ENCODE peak calls at places on chromosomes 16 and 17, in six cellular contexts. X, P, G, E, J and W are unnamed samples.

GRCh38 chr17:16820161-16820877 is 130.3 kb downstream of the CCDC144A start:
- DNase-seq in J (peak), P (no peak), E (no peak), X (no peak), G (no peak), W (no peak)

GRCh38 chr16:76583995-76584394 is 306.8 kb downstream of the CNTNAP4 start:
- DNase-seq in J (no peak), E (no peak), P (no peak), X (no peak), G (no peak), W (no peak)

GRCh38 chr16:65121870-65122723 is at the start of gene CDH11:
- DNase-seq in G (peak), E (no peak), J (peak), P (peak), X (peak), W (peak)

GRCh38 chr16:48704710-48705109 is 94.7 kb upstream of the N4BP1 start:
- DNase-seq in P (no peak), G (no peak), E (no peak), J (no peak), X (no peak), W (no peak)

GRCh38 chr17:4748687-4749086 is 9.0 kb upstream of the CXCL16 start:
- DNase-seq in P (no peak), G (no peak), E (no peak), X (no peak), J (no peak), W (no peak)

GRCh38 chr16:72847187-72848044 is 200.5 kb downstream of the ZFHX3 start:
- DNase-seq in E (no peak), G (no peak), P (peak), J (peak), X (peak), W (peak)

GRCh38 chr16:54595636-54596035 is 309.0 kb upstream of the IRX3 start:
- DNase-seq in X (no peak), E (no peak), G (no peak), J (no peak), P (no peak), W (no peak)

GRCh38 chr16:73060948-73061495 is 13.1 kb upstream of the ZFHX3 start:
- DNase-seq in P (no peak), G (no peak), X (no peak), J (no peak), E (no peak), W (peak)

GRCh38 chr16:82726306-82726705 is 99.5 kb downstream of the CDH13 start:
- DNase-seq in P (no peak), X (no peak), G (no peak), E (no peak), J (no peak), W (no peak)

GRCh38 chr17:62675260-62675659 is 47.8 kb downstream of the MRC2 start:
- DNase-seq in P (no peak), J (no peak), G (no peak), E (no peak), X (no peak), W (no peak)

GRCh38 chr17:32732900-32733299 is 144.0 kb downstream of the MYO1D start:
- DNase-seq in G (no peak), E (no peak), X (no peak), J (no peak), P (no peak), W (no peak)

GRCh38 chr17:44122825-44123355 is 551 bp downstream of the HDAC5 start:
- DNase-seq in P (no peak), E (no peak), X (no peak), J (no peak), G (no peak), W (peak)

GRCh38 chr17:55962931-55963378 is 190.3 kb upstream of the ANKFN1 start:
- DNase-seq in P (no peak), G (no peak), J (no peak), X (no peak), E (no peak), W (no peak)

GRCh38 chr17:57115377-57115776 is 30.3 kb downstream of the AKAP1 start:
- DNase-seq in E (no peak), G (no peak), J (no peak), P (no peak), X (no peak), W (no peak)

GRCh38 chr17:49819651-49820050 is 28.2 kb downstream of the TAC4 start:
- DNase-seq in P (no peak), E (no peak), J (no peak), X (no peak), G (no peak), W (no peak)

GRCh38 chr17:16456770-16457316 is 35.1 kb downstream of the LRRC75A start:
- DNase-seq in G (no peak), P (no peak), E (no peak), J (peak), X (no peak), W (no peak)

GRCh38 chr17:36092228-36092627 is 2.3 kb upstream of the CCL3 start:
- DNase-seq in P (no peak), G (no peak), E (no peak), J (peak), X (no peak), W (no peak)

GRCh38 chr17:71360301-71360700 is 760.5 kb upstream of the SOX9 start:
- DNase-seq in P (no peak), X (no peak), J (no peak), E (no peak), G (no peak), W (no peak)

GRCh38 chr17:48812001-48812400 is 5.0 kb downstream of the TTLL6 start:
- DNase-seq in X (no peak), E (no peak), G (no peak), P (no peak), J (no peak), W (no peak)

GRCh38 chr16:13322357-13322756 is 421.0 kb downstream of the SHISA9 start:
- DNase-seq in E (no peak), J (no peak), G (no peak), X (no peak), P (peak), W (no peak)

GRCh38 chr16:12178251-12178990 is 201.9 kb downstream of the SNX29 start:
- DNase-seq in J (no peak), X (no peak), G (no peak), E (no peak), P (no peak), W (no peak)

GRCh38 chr16:29315916-29316517 is 90.5 kb downstream of the NPIPB11 start:
- DNase-seq in X (no peak), E (no peak), G (no peak), J (peak), P (no peak), W (no peak)

GRCh38 chr17:63657776-63658175 is 35.6 kb downstream of the MAP3K3 start:
- DNase-seq in X (no peak), E (no peak), P (no peak), G (no peak), J (no peak), W (no peak)

GRCh38 chr16:5257462-5257861 is 159.9 kb upstream of the EEF2KMT start:
- DNase-seq in E (no peak), J (no peak), P (no peak), G (no peak), X (no peak), W (no peak)

GRCh38 chr16:2237076-2237551 is 870 bp downstream of the DNASE1L2 start:
- DNase-seq in J (no peak), G (no peak), P (no peak), E (no peak), X (no peak), W (no peak)

GRCh38 chr17:14545156-14545906 is 244.4 kb downstream of the HS3ST3B1 start:
- DNase-seq in J (no peak), E (no peak), G (no peak), P (no peak), X (no peak), W (no peak)

GRCh38 chr17:33905338-33905800 is 349.7 kb upstream of the CCL2 start:
- DNase-seq in G (no peak), E (no peak), J (no peak), P (no peak), X (no peak), W (no peak)

GRCh38 chr17:10172241-10172741 is 26.1 kb downstream of the GAS7 start:
- DNase-seq in G (no peak), J (no peak), P (no peak), X (peak), E (no peak), W (no peak)

GRCh38 chr16:69404275-69404805 is 18.5 kb upstream of the TERF2 start:
- DNase-seq in E (peak), X (peak), G (no peak), J (no peak), P (no peak), W (no peak)

GRCh38 chr17:72614871-72615626 is 477.4 kb downstream of the SLC39A11 start:
- DNase-seq in X (peak), P (no peak), E (no peak), G (peak), J (no peak), W (no peak)

GRCh38 chr16:22300427-22301071 is 3.3 kb downstream of the POLR3E start:
- DNase-seq in J (peak), P (peak), X (peak), E (no peak), G (peak), W (no peak)

GRCh38 chr17:4594406-4595349 is 10.3 kb downstream of the SMTNL2 start:
- DNase-seq in P (peak), G (peak), E (no peak), X (no peak), J (peak), W (no peak)

GRCh38 chr17:17693253-17693954 is 12.1 kb downstream of the RAI1 start:
- DNase-seq in J (peak), X (no peak), E (no peak), P (no peak), G (peak), W (peak)

GRCh38 chr16:19088341-19088916 is 21.0 kb downstream of the COQ7 start:
- DNase-seq in J (no peak), P (no peak), X (no peak), E (no peak), G (no peak), W (no peak)

GRCh38 chr16:1907226-1907849 is 10.9 kb downstream of the HS3ST6 start:
- DNase-seq in E (no peak), J (peak), G (no peak), X (no peak), P (no peak), W (no peak)

GRCh38 chr17:1868090-1868489 is 38.3 kb downstream of the RPA1 start:
- DNase-seq in E (no peak), P (no peak), G (no peak), X (no peak), J (no peak), W (no peak)

GRCh38 chr17:560379-560935 is 154.2 kb downstream of the VPS53 start:
- DNase-seq in J (no peak), X (peak), P (no peak), G (no peak), E (no peak), W (no peak)

GRCh38 chr17:43570518-43570928 is 24.4 kb upstream of the ETV4 start:
- DNase-seq in P (no peak), G (no peak), E (no peak), J (no peak), X (peak), W (no peak)

GRCh38 chr17:82076785-82077591 is 11.4 kb upstream of the DUS1L start:
- DNase-seq in G (no peak), J (peak), P (no peak), X (no peak), E (no peak), W (no peak)
- TF ChIP-seq CTCF in G (no peak), J (no peak), P (no peak), X (no peak), E (no peak), W (no peak)

GRCh38 chr17:8158267-8159031 is 4.3 kb downstream of the VAMP2 start:
- DNase-seq in E (no peak), X (peak), J (peak), G (peak), P (peak), W (peak)

GRCh38 chr17:8153957-8154607 is 1.9 kb upstream of the PER1 start:
- DNase-seq in P (peak), J (peak), E (peak), G (peak), X (peak), W (peak)

GRCh38 chr17:8154608-8155152 is 2.5 kb upstream of the PER1 start:
- DNase-seq in E (no peak), J (no peak), G (no peak), X (no peak), P (no peak), W (no peak)

GRCh38 chr17:8155341-8156173 is 3.4 kb upstream of the PER1 start:
- DNase-seq in E (no peak), P (no peak), J (no peak), X (no peak), G (no peak), W (no peak)

GRCh38 chr17:8156174-8156992 is 4.2 kb upstream of the PER1 start:
- DNase-seq in G (peak), X (peak), P (peak), J (peak), E (peak), W (peak)
- TF ChIP-seq CTCF in G (no peak), X (peak), P (no peak), J (no peak), E (no peak), W (no peak)

DNA sequence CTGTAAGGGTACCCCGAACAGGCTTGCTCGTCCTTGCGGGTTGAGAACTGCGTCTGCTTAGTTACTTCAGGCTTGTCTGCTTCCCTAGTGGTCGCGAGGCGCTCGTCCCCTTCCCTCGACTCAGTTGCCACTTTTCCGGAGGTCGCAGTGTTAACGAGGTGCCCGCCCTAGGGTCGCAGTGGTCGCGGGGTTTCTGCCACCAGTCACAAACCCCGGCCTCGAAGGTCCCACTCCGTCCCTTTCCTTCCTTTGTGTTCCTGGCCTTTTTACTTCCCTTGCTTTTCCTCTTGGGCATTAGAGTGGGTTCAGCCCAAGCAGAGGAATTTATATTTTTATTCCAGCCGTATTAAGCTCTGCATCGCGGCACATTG is 299 bp downstream of the NUP85 start:
- DNase-seq in P (no peak), E (no peak), J (no peak), X (no peak), G (no peak), W (no peak)
- TF ChIP-seq CTCF in P (no peak), E (no peak), J (peak), X (no peak), G (peak), W (no peak)

GRCh38 chr17:76107507-76107906 is 3.9 kb upstream of the EXOC7 start:
- DNase-seq in X (no peak), P (no peak), J (no peak), G (no peak), E (no peak), W (no peak)
- TF ChIP-seq CTCF in X (peak), P (peak), J (peak), G (peak), E (peak), W (no peak)